ENCODE peak calls at places on chromosome 14, in five cellular contexts. U, X, E, O and L are unnamed samples.

GRCh38 chr14:68426661-68427549 is 366.0 kb downstream of the ZFP36L1 start:
- DNase-seq in U (no peak), X (no peak), E (no peak), O (no peak), L (no peak)

GRCh38 chr14:75646762-75647161 is 13.9 kb downstream of the ERG28 start:
- DNase-seq in U (no peak), X (no peak), E (no peak), O (no peak), L (no peak)

GRCh38 chr14:68060198-68060597 is 240.6 kb downstream of the RAD51B start:
- DNase-seq in U (no peak), X (no peak), E (no peak), O (no peak), L (no peak)

GRCh38 chr14:66425402-66425801 is 60.8 kb upstream of the CCDC196 start:
- DNase-seq in U (no peak), X (no peak), E (no peak), O (no peak), L (no peak)

GRCh38 chr14:24243336-24243836 is 963 bp upstream of the TINF2 start:
- DNase-seq in U (peak), X (no peak), E (no peak), O (no peak), L (no peak)

GRCh38 chr14:30532264-30532663 is 26.7 kb upstream of the G2E3 start:
- DNase-seq in U (no peak), X (no peak), E (no peak), O (no peak), L (no peak)

GRCh38 chr14:34981743-34982420 is 910 bp upstream of the SRP54 start:
- DNase-seq in U (peak), X (peak), E (peak), O (peak), L (no peak)

GRCh38 chr14:104438166-104438887 is 141.2 kb upstream of the C14orf180 start:
- DNase-seq in U (no peak), X (no peak), E (peak), O (no peak), L (no peak)

GRCh38 chr14:61621444-61621843 is 73.9 kb upstream of the HIF1A start:
- DNase-seq in U (no peak), X (no peak), E (no peak), O (no peak), L (no peak)

GRCh38 chr14:77044776-77045569 is 16.5 kb upstream of the IRF2BPL start:
- DNase-seq in U (peak), X (no peak), E (peak), O (no peak), L (peak)

GRCh38 chr14:102071283-102071998 is 15.4 kb downstream of the HSP90AA1 start:
- DNase-seq in U (peak), X (no peak), E (peak), O (no peak), L (peak)